ENCODE peak calls at places on chromosomes 11 and 22, in six cellular contexts. One of them, this sample, is unnamed.

GRCh38 chr11:6855971-6856542 is 6.8 kb upstream of the OR10A2 start:
- DNase-seq in AG10803: peak
- DNase-seq in GM23248: peak
- DNase-seq in effector memory CD4-positive, alpha-beta T cell: no peak
- DNase-seq in naive B cell: no peak
- DNase-seq in kidney: no peak
- DNase-seq in this sample: no peak

GRCh38 chr11:130217632-130218031 is 58.0 kb downstream of the ST14 start:
- DNase-seq in AG10803: no peak
- DNase-seq in kidney: peak
- DNase-seq in effector memory CD4-positive, alpha-beta T cell: no peak
- DNase-seq in naive B cell: no peak
- DNase-seq in GM23248: no peak
- DNase-seq in this sample: peak

GRCh38 chr11:86141645-86142569 is 73.0 kb upstream of the PICALM start:
- DNase-seq in naive B cell: no peak
- DNase-seq in kidney: no peak
- DNase-seq in GM23248: peak
- DNase-seq in effector memory CD4-positive, alpha-beta T cell: no peak
- DNase-seq in AG10803: peak
- DNase-seq in this sample: no peak

GRCh38 chr11:119153049-119153818 is 4.4 kb downstream of the ABCG4 start:
- DNase-seq in kidney: no peak
- DNase-seq in naive B cell: no peak
- DNase-seq in AG10803: no peak
- DNase-seq in effector memory CD4-positive, alpha-beta T cell: no peak
- DNase-seq in GM23248: peak
- DNase-seq in this sample: no peak

GRCh38 chr11:57432714-57433163 is 5.8 kb upstream of the SLC43A3 start:
- DNase-seq in effector memory CD4-positive, alpha-beta T cell: no peak
- DNase-seq in GM23248: peak
- DNase-seq in naive B cell: no peak
- DNase-seq in kidney: no peak
- DNase-seq in AG10803: peak
- DNase-seq in this sample: no peak

GRCh38 chr11:27246925-27247324 is 116.1 kb downstream of the CCDC34 start:
- DNase-seq in kidney: no peak
- DNase-seq in AG10803: no peak
- DNase-seq in naive B cell: no peak
- DNase-seq in effector memory CD4-positive, alpha-beta T cell: no peak
- DNase-seq in GM23248: no peak
- DNase-seq in this sample: no peak

GRCh38 chr22:31826443-31826842 is 72.6 kb downstream of the DEPDC5 start:
- DNase-seq in effector memory CD4-positive, alpha-beta T cell: no peak
- DNase-seq in naive B cell: no peak
- DNase-seq in AG10803: no peak
- DNase-seq in GM23248: no peak
- DNase-seq in kidney: no peak
- DNase-seq in this sample: no peak

GRCh38 chr11:123478352-123478986 is 48.4 kb downstream of the GRAMD1B start:
- DNase-seq in kidney: no peak
- DNase-seq in AG10803: peak
- DNase-seq in effector memory CD4-positive, alpha-beta T cell: no peak
- DNase-seq in GM23248: peak
- DNase-seq in naive B cell: peak
- DNase-seq in this sample: no peak

GRCh38 chr11:93198221-93198650 is 445 bp upstream of the SLC36A4 start:
- DNase-seq in naive B cell: no peak
- DNase-seq in kidney: no peak
- DNase-seq in GM23248: peak
- DNase-seq in AG10803: no peak
- DNase-seq in effector memory CD4-positive, alpha-beta T cell: no peak
- DNase-seq in this sample: no peak

GRCh38 chr11:130514851-130515250 is 66.4 kb downstream of the ADAMTS15 start:
- DNase-seq in GM23248: no peak
- DNase-seq in naive B cell: no peak
- DNase-seq in AG10803: no peak
- DNase-seq in effector memory CD4-positive, alpha-beta T cell: no peak
- DNase-seq in kidney: no peak
- DNase-seq in this sample: no peak

GRCh38 chr11:122367809-122368231 is 251.8 kb upstream of the BLID start:
- DNase-seq in AG10803: peak
- DNase-seq in effector memory CD4-positive, alpha-beta T cell: no peak
- DNase-seq in kidney: no peak
- DNase-seq in naive B cell: no peak
- DNase-seq in GM23248: peak
- DNase-seq in this sample: no peak

GRCh38 chr11:59078435-59078834 is 7.7 kb upstream of the GLYATL1B start:
- DNase-seq in kidney: no peak
- DNase-seq in effector memory CD4-positive, alpha-beta T cell: no peak
- DNase-seq in GM23248: no peak
- DNase-seq in naive B cell: peak
- DNase-seq in AG10803: no peak
- DNase-seq in this sample: no peak

GRCh38 chr22:22098457-22099193 is 116.0 kb upstream of the TOP3B start:
- DNase-seq in GM23248: no peak
- DNase-seq in AG10803: no peak
- DNase-seq in kidney: no peak
- DNase-seq in naive B cell: no peak
- DNase-seq in effector memory CD4-positive, alpha-beta T cell: no peak
- DNase-seq in this sample: no peak

GRCh38 chr11:46247664-46248063 is 29.8 kb upstream of the CREB3L1 start:
- DNase-seq in effector memory CD4-positive, alpha-beta T cell: no peak
- DNase-seq in kidney: no peak
- DNase-seq in GM23248: peak
- DNase-seq in AG10803: peak
- DNase-seq in naive B cell: no peak
- DNase-seq in this sample: no peak

GRCh38 chr11:68501813-68502212 is 41.3 kb downstream of the PPP6R3 start:
- DNase-seq in effector memory CD4-positive, alpha-beta T cell: no peak
- DNase-seq in kidney: no peak
- DNase-seq in naive B cell: no peak
- DNase-seq in GM23248: no peak
- DNase-seq in AG10803: no peak
- DNase-seq in this sample: no peak

GRCh38 chr11:134501406-134502152 is 89.5 kb upstream of the B3GAT1 start:
- DNase-seq in AG10803: no peak
- DNase-seq in kidney: peak
- DNase-seq in naive B cell: no peak
- DNase-seq in effector memory CD4-positive, alpha-beta T cell: no peak
- DNase-seq in GM23248: no peak
- DNase-seq in this sample: no peak

GRCh38 chr11:15651782-15652181 is 537.1 kb downstream of the INSC start:
- DNase-seq in kidney: peak
- DNase-seq in AG10803: no peak
- DNase-seq in naive B cell: no peak
- DNase-seq in GM23248: no peak
- DNase-seq in effector memory CD4-positive, alpha-beta T cell: no peak
- DNase-seq in this sample: no peak

GRCh38 chr11:59614277-59615131 is 1.1 kb downstream of the OSBP start:
- DNase-seq in naive B cell: no peak
- DNase-seq in effector memory CD4-positive, alpha-beta T cell: no peak
- DNase-seq in GM23248: peak
- DNase-seq in AG10803: peak
- DNase-seq in kidney: no peak
- DNase-seq in this sample: no peak

GRCh38 chr11:119742263-119742861 is 13.4 kb upstream of the NECTIN1 start:
- DNase-seq in naive B cell: no peak
- DNase-seq in kidney: no peak
- DNase-seq in AG10803: no peak
- DNase-seq in effector memory CD4-positive, alpha-beta T cell: no peak
- DNase-seq in GM23248: peak
- DNase-seq in this sample: peak

GRCh38 chr22:19277785-19278184 is 13.7 kb downstream of the CLTCL1 start:
- DNase-seq in effector memory CD4-positive, alpha-beta T cell: no peak
- DNase-seq in kidney: no peak
- DNase-seq in AG10803: no peak
- DNase-seq in naive B cell: no peak
- DNase-seq in GM23248: no peak
- DNase-seq in this sample: no peak

GRCh38 chr11:11261629-11262028 is 91.4 kb downstream of the CSNK2A3 start:
- DNase-seq in GM23248: no peak
- DNase-seq in AG10803: no peak
- DNase-seq in kidney: no peak
- DNase-seq in effector memory CD4-positive, alpha-beta T cell: no peak
- DNase-seq in naive B cell: no peak
- DNase-seq in this sample: no peak

GRCh38 chr11:126992804-126993111 is 7.8 kb downstream of the KIRREL3 start:
- DNase-seq in kidney: no peak
- DNase-seq in AG10803: peak
- DNase-seq in GM23248: peak
- DNase-seq in effector memory CD4-positive, alpha-beta T cell: no peak
- DNase-seq in naive B cell: no peak
- DNase-seq in this sample: no peak

GRCh38 chr22:25404556-25404922 is 159.9 kb upstream of the GRK3 start:
- DNase-seq in effector memory CD4-positive, alpha-beta T cell: no peak
- DNase-seq in kidney: peak
- DNase-seq in GM23248: peak
- DNase-seq in naive B cell: no peak
- DNase-seq in AG10803: no peak
- DNase-seq in this sample: peak

GRCh38 chr11:46207270-46207669 is 70.2 kb upstream of the CREB3L1 start:
- DNase-seq in naive B cell: no peak
- DNase-seq in kidney: no peak
- DNase-seq in AG10803: no peak
- DNase-seq in GM23248: no peak
- DNase-seq in effector memory CD4-positive, alpha-beta T cell: no peak
- DNase-seq in this sample: no peak